ENCODE peak calls at places on chromosome 5, in four cellular contexts. L is HFFc6, U is glutamatergic neuron, Z is cardiac fibroblast. E is an unnamed sample.

GRCh38 chr5:128254789-128255188 is 171.2 kb downstream of the SLC12A2 start:
- DNase-seq in L (peak), U (no peak), Z (peak), E (no peak)

GRCh38 chr5:6497267-6497666 is 48.6 kb downstream of the UBE2QL1 start:
- DNase-seq in L (no peak), U (no peak), Z (no peak), E (no peak)

GRCh38 chr5:152542741-152543140 is 137.7 kb upstream of the NMUR2 start:
- DNase-seq in U (no peak), L (peak), Z (peak), E (no peak)

GRCh38 chr5:16013334-16014065 is 166.1 kb downstream of the MARCHF11 start:
- DNase-seq in Z (no peak), U (no peak), L (no peak), E (no peak)

GRCh38 chr5:135273212-135273611 is 125.8 kb downstream of the MACROH2A1 start:
- DNase-seq in Z (no peak), L (no peak), U (no peak), E (no peak)

GRCh38 chr5:123387313-123387712 is 35.9 kb downstream of the CEP120 start:
- DNase-seq in L (no peak), U (no peak), Z (no peak), E (no peak)

GRCh38 chr5:141861194-141861593 is 17.0 kb downstream of the PCDH1 start:
- DNase-seq in Z (no peak), L (no peak), U (no peak), E (no peak)

GRCh38 chr5:134845335-134845851 is 375 bp upstream of the C5orf24 start:
- DNase-seq in U (no peak), Z (peak), L (peak), E (no peak)

GRCh38 chr5:55176176-55176818 is 3.3 kb upstream of the CDC20B start:
- DNase-seq in U (peak), L (no peak), Z (no peak), E (no peak)

GRCh38 chr5:142977363-142978051 is 207.3 kb downstream of the ARHGAP26 start:
- DNase-seq in Z (peak), U (no peak), L (peak), E (peak)

GRCh38 chr5:112125910-112126309 is 293.2 kb downstream of the EPB41L4A start:
- DNase-seq in U (no peak), Z (no peak), L (no peak), E (no peak)

GRCh38 chr5:66974256-66974655 is 222.3 kb downstream of the CD180 start:
- DNase-seq in L (peak), Z (no peak), U (no peak), E (no peak)

GRCh38 chr5:143241892-143242291 is 161.6 kb downstream of the NR3C1 start:
- DNase-seq in U (no peak), L (no peak), Z (no peak), E (no peak)

GRCh38 chr5:40041452-40041851 is 616.7 kb upstream of the DAB2 start:
- DNase-seq in U (no peak), L (no peak), Z (no peak), E (no peak)

GRCh38 chr5:139457653-139458306 is 4.8 kb downstream of the ECSCR start:
- DNase-seq in Z (no peak), U (no peak), L (no peak), E (no peak)

GRCh38 chr5:157342822-157343402 is 77.0 kb downstream of the CYFIP2 start:
- DNase-seq in L (no peak), Z (peak), U (peak), E (peak)

GRCh38 chr5:43190755-43191603 is 1.0 kb upstream of the NIM1K start:
- DNase-seq in L (peak), Z (peak), U (no peak), E (no peak)

GRCh38 chr5:74201334-74202081 is 439.0 kb downstream of the ENC1 start:
- DNase-seq in U (no peak), Z (peak), L (peak), E (peak)

GRCh38 chr5:76230711-76231285 is 147.6 kb downstream of the SV2C start:
- DNase-seq in U (no peak), L (no peak), Z (no peak), E (no peak)

GRCh38 chr5:45264447-45264846 is 431.7 kb downstream of the HCN1 start:
- DNase-seq in Z (no peak), L (no peak), U (no peak), E (no peak)

GRCh38 chr5:151773979-151774378 is 2.2 kb downstream of the G3BP1 start:
- DNase-seq in Z (peak), U (no peak), L (no peak), E (no peak)

GRCh38 chr5:96875805-96876291 is 452 bp upstream of the ERAP2 start:
- DNase-seq in L (no peak), U (no peak), Z (no peak), E (no peak)

GRCh38 chr5:79237735-79238560 is 2.0 kb downstream of the JMY start:
- DNase-seq in U (no peak), Z (no peak), L (no peak), E (no peak)

GRCh38 chr5:96370981-96371380 is 62.1 kb downstream of the PCSK1 start:
- DNase-seq in Z (no peak), U (no peak), L (no peak), E (no peak)

GRCh38 chr5:35963381-35963843 is 25.0 kb upstream of the CAPSL start:
- DNase-seq in Z (no peak), U (no peak), L (peak), E (no peak)

GRCh38 chr5:56625577-56625976 is 189.8 kb upstream of the MAP3K1 start:
- DNase-seq in L (peak), U (no peak), Z (peak), E (no peak)

GRCh38 chr5:133839721-133840120 is 128.7 kb downstream of the C5orf15 start:
- DNase-seq in U (no peak), Z (no peak), L (no peak), E (no peak)

GRCh38 chr5:77936365-77936693 is 160.2 kb upstream of the TBCA start:
- DNase-seq in L (no peak), Z (no peak), U (no peak), E (no peak)

GRCh38 chr5:172845190-172845975 is 11.3 kb downstream of the ERGIC1 start:
- DNase-seq in L (no peak), Z (no peak), U (peak), E (no peak)
- TF ChIP-seq CTCF in L (peak), Z (peak), U (peak), E (no peak)

DNA sequence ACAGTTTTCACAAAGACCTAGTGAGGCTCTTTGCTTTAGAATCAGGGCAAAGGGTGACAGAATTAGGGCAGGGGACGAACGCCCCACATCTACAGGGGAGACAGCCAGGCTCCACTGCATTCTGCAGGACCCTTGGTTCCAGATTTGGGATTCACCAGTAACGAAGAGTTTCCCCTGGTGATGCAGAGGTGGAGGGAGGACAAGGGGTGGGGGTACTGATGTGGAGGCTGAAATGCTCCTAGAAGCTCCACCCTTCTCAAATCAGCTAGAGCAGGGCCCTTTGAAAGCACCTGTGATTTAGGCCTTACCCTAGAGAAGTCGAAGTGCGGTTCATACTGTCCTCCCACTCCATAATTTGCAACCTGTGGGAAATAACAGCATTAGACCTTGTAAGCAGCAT is 29.1 kb downstream of the P4HA2 start:
- DNase-seq in Z (no peak), U (no peak), L (no peak), E (no peak)
- TF ChIP-seq CTCF in Z (no peak), U (no peak), L (no peak), E (no peak)

GRCh38 chr5:8842906-8843590 is 702.8 kb downstream of the SEMA5A start:
- DNase-seq in L (peak), U (peak), Z (peak), E (no peak)
- TF ChIP-seq CTCF in L (peak), U (no peak), Z (peak), E (no peak)

DNA sequence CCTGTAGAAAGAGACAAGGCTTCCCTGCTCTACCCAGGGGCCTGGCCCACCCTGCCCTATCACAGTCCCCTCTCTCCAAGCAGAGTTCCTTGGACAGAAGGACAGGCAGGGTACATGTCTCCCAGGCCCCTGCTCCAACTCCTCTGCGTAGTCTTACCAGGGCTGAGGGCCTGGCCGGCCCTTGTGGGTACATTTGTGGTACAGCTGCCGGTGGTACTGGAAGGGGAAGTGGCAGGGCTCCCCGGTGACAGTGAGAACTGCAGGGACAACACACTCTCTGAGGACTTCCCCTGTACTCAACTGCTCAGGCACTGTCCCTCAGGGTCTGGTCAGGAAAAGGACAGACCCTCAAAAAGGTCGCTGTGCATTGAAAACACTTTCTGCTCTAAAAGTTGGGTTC is 3.6 kb downstream of the F12 start:
- DNase-seq in Z (no peak), U (no peak), L (no peak), E (no peak)
- TF ChIP-seq CTCF in Z (no peak), U (no peak), L (no peak), E (no peak)

GRCh38 chr5:100898504-100899346 is 4.4 kb downstream of the ST8SIA4 start:
- DNase-seq in U (no peak), Z (no peak), L (no peak), E (no peak)

GRCh38 chr5:100899675-100900074 is 3.4 kb downstream of the ST8SIA4 start:
- DNase-seq in L (no peak), U (no peak), Z (no peak), E (no peak)

GRCh38 chr5:100900796-100901731 is 2.0 kb downstream of the ST8SIA4 start:
- DNase-seq in U (peak), Z (peak), L (no peak), E (peak)

GRCh38 chr5:100901851-100902341 is 1.2 kb downstream of the ST8SIA4 start:
- DNase-seq in U (no peak), L (no peak), Z (peak), E (peak)

DNA sequence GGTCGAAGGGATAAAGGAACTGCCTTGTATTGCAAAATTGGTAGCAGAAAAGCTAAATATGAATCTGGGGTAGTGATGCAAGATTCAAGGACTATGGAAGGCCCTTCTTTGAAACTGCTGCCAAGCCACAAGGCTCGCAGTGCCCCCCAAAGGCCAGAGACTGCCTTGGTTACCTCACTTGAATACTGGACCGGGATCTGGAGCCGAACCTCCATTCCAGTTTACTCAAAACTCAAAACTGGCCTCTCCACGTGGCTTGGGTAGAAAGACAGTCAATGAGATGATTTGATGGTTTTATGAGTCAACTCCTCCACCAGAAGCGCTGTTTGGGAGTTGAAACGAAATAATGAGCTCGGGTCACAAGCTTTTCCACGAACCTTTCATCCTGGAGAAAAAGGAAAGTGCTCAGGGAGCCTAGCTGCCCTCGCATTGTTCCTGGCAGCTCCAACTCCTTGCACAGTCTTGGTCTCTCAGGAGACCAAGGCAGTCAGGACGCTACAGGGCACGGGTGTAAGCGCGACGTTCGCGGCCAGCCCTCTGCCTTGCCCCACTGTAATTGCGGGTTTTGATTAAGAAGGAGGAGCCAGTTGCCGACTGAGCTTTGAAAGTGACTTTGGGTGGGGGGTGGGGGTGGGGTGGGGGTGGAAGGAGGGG is 2.8 kb downstream of the ST8SIA4 start:
- DNase-seq in U (peak), L (no peak), Z (peak), E (no peak)
- TF ChIP-seq CTCF in U (no peak), L (no peak), Z (peak), E (peak)

GRCh38 chr5:131000289-131000688 is 164.8 kb downstream of the HINT1 start:
- DNase-seq in L (no peak), Z (no peak), U (no peak), E (no peak)

GRCh38 chr5:131008329-131008728 is 156.7 kb downstream of the HINT1 start:
- DNase-seq in L (no peak), Z (no peak), U (no peak), E (no peak)

GRCh38 chr5:131001507-131001906 is 163.5 kb downstream of the HINT1 start:
- DNase-seq in Z (no peak), U (no peak), L (no peak), E (no peak)

DNA sequence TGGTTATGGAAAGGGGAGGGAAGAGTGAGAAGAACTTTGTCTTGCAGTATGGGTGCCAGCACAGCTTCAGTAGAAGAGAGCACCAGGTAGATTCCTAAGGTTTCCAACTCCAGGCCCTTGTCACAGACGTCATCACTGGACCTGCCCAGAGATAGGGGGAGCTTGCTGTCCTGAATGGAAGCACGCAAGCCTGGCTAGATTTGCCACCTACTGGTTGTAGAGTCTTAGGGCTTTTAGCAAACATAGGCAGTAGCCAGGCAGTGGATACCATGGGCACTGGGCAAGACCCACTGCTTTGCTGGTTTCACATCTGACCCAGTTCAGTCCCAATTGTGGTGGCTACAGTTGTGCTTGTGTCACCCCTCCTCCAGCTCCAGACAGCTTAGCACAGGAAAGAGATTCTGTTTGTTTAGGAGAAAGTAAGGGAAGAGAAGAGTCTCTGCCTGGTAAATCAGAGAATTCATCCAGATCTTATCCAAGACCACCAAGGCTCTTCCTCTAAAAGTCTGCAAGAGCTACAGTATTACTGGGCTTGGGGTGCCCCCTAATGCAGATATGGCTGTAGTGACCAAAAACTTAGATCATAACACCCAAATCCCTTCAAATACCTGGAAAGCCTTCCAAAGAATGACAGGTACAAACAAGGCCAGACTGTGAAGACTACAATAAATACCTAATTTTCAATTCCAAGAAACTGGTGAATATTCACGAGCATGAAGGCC is 158.9 kb downstream of the HINT1 start:
- DNase-seq in L (no peak), U (no peak), Z (no peak), E (no peak)
- TF ChIP-seq CTCF in L (no peak), U (no peak), Z (no peak), E (no peak)